ENCODE peak calls at places on chromosomes 3 and 15, in seven cellular contexts. V is adrenal gland, Z is endothelial cell, E is foreskin fibroblast, U is BE2C, G is fibroblast of mammary gland, W is uterus. F is an unnamed sample.

GRCh38 chr3:108322352-108322751 is 26.0 kb downstream of the HHLA2 start:
- DNase-seq in Z (peak; percentile 21), U (no peak), V (no peak), W (no peak), E (no peak), G (no peak), F (no peak)

GRCh38 chr3:18761530-18761929 is 336.4 kb upstream of the SATB1 start:
- DNase-seq in W (no peak), E (no peak), G (no peak), V (no peak), U (no peak), Z (no peak), F (no peak)

GRCh38 chr15:60299452-60300047 is 98.2 kb downstream of the ANXA2 start:
- DNase-seq in Z (no peak), G (peak; percentile 11), V (no peak), E (peak; percentile 31), U (peak; percentile 27), W (peak; percentile 38), F (peak; percentile 89)

GRCh38 chr3:8869613-8870012 is 93.7 kb downstream of the RAD18 start:
- DNase-seq in V (no peak), G (peak; percentile 93), E (peak; percentile 96), W (no peak), U (no peak), Z (no peak), F (peak; percentile 100)

GRCh38 chr15:98722645-98723044 is 74.3 kb downstream of the IGF1R start:
- DNase-seq in U (no peak), G (no peak), Z (no peak), V (no peak), E (no peak), W (no peak), F (no peak)

GRCh38 chr3:24305795-24306467 is 188.7 kb downstream of the THRB start:
- DNase-seq in E (no peak), W (no peak), U (no peak), Z (peak; percentile 7), G (peak; percentile 29), V (no peak), F (no peak)

GRCh38 chr3:38117748-38118420 is 19.0 kb downstream of the ACAA1 start:
- DNase-seq in V (peak; percentile 74), W (peak; percentile 45), G (peak; percentile 66), Z (peak; percentile 70), U (peak; percentile 64), E (peak; percentile 48), F (peak; percentile 57)

GRCh38 chr3:38011111-38011510 is 18.3 kb downstream of the PLCD1 start:
- DNase-seq in G (no peak), U (no peak), E (no peak), W (no peak), Z (no peak), V (no peak), F (no peak)

GRCh38 chr3:50321844-50322385 is 630 bp downstream of the HYAL2 start:
- DNase-seq in Z (peak; percentile 84), V (no peak), U (no peak), E (no peak), W (no peak), G (no peak), F (no peak)
- TF ChIP-seq CTCF in Z (peak; percentile 48), V (peak; percentile 48), U (peak; percentile 36), E (peak; percentile 23), W (peak; percentile 58), G (peak; percentile 44), F (peak; percentile 55)

GRCh38 chr3:123066896-123067688 is at the start of gene PDIA5:
- DNase-seq in E (peak; percentile 90), G (peak; percentile 85), Z (peak; percentile 85), W (peak; percentile 86), U (peak; percentile 97), V (peak; percentile 93), F (peak; percentile 80)

GRCh38 chr3:123070471-123070870 is 3.6 kb downstream of the PDIA5 start:
- DNase-seq in U (no peak), E (no peak), Z (no peak), W (no peak), V (no peak), G (no peak), F (no peak)

GRCh38 chr3:123068227-123069020 is 1.6 kb downstream of the PDIA5 start:
- DNase-seq in G (peak; percentile 57), W (no peak), U (peak; percentile 70), Z (no peak), V (no peak), E (no peak), F (no peak)

GRCh38 chr3:123067689-123068226 is 933 bp downstream of the PDIA5 start:
- DNase-seq in G (no peak), V (no peak), U (peak; percentile 15), E (no peak), W (no peak), Z (no peak), F (no peak)

GRCh38 chr3:123069021-123069381 is 2.2 kb downstream of the PDIA5 start:
- DNase-seq in W (no peak), Z (no peak), V (no peak), G (no peak), E (no peak), U (no peak), F (no peak)
- TF ChIP-seq CTCF in W (no peak), Z (no peak), V (no peak), G (no peak), E (no peak), U (no peak), F (no peak)

GRCh38 chr15:25437751-25438600 is 848 bp downstream of the UBE3A start:
- DNase-seq in W (peak; percentile 52), U (peak; percentile 85), V (peak; percentile 47), G (peak; percentile 46), E (peak; percentile 51), Z (peak; percentile 64), F (peak; percentile 17)
- TF ChIP-seq CTCF in W (peak; percentile 32), U (peak; percentile 29), V (peak; percentile 45), G (no peak), E (no peak), Z (no peak), F (peak; percentile 35)

GRCh38 chr3:12947504-12948369 is 106.4 kb upstream of the RPL32 start:
- DNase-seq in Z (no peak), U (no peak), G (peak; percentile 64), V (peak; percentile 71), E (peak; percentile 78), W (peak; percentile 62), F (peak; percentile 68)
- TF ChIP-seq CTCF in Z (no peak), U (no peak), G (peak; percentile 9), V (peak; percentile 18), E (peak; percentile 17), W (no peak), F (peak; percentile 4)

GRCh38 chr15:75646112-75646943 is 1.4 kb upstream of the SNX33 start:
- DNase-seq in Z (no peak), E (no peak), W (no peak), V (no peak), U (no peak), G (no peak), F (no peak)

GRCh38 chr15:75649045-75649761 is 1.5 kb downstream of the SNX33 start:
- DNase-seq in W (no peak), V (no peak), E (no peak), G (no peak), Z (no peak), U (no peak), F (no peak)

GRCh38 chr15:75646944-75647364 is 758 bp upstream of the SNX33 start:
- DNase-seq in U (no peak), G (no peak), E (peak; percentile 26), V (peak; percentile 40), W (no peak), Z (peak; percentile 22), F (no peak)

GRCh38 chr15:75648156-75649000 is 666 bp downstream of the SNX33 start:
- DNase-seq in E (peak; percentile 32), V (peak; percentile 51), Z (peak; percentile 57), U (no peak), G (no peak), W (peak; percentile 68), F (no peak)

DNA sequence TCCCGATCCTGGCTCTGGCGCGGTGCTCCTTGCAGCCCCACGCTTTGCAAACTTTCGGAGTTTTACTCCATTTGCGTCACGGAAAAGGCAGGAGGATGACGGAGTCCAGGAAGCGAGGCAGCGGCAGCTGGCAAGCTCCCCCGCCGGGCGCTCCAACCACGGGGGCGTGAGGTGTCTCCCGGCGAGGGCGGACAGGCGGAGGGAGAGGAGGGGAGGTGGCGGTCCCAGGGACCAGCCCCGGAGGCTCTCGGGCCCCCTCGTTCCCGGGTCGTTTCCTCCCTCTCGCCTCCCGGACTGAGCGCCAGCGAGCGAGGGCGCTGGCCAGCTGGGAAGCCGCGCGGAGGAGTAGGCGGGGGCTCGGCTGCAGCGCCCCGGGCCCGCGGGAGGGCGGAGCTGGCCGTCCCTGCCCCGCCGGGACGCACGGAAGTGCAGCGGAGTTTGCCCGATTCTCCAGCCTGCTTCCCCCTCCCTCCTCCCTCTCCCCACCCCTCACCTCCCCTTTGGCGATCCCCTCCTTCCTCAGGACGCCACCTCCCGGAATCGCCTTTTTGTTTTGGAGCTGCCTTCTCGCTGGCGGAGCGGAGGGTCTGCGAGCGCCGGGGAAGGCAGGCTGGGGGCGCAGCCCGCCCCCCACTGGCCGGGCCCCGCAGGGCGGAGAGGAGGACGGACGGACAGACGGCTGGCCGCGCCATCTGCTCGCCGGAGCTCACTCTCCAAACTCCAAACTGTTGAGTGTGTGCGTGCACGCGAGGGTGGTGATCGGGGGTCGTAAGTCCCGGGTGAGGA is at the start of gene SNX33:
- DNase-seq in U (peak; percentile 75), E (peak; percentile 88), V (peak; percentile 87), G (peak; percentile 87), Z (peak; percentile 70), W (peak; percentile 85), F (peak; percentile 72)
- TF ChIP-seq CTCF in U (peak; percentile 61), E (peak; percentile 53), V (peak; percentile 55), G (no peak), Z (peak; percentile 14), W (peak; percentile 57), F (peak; percentile 64)

GRCh38 chr3:15288331-15288726 is 44.1 kb downstream of the SH3BP5 start:
- DNase-seq in V (no peak), U (no peak), E (no peak), W (no peak), Z (no peak), G (no peak), F (no peak)

GRCh38 chr3:15283702-15284101 is 48.7 kb downstream of the SH3BP5 start:
- DNase-seq in U (no peak), G (no peak), E (no peak), V (no peak), Z (no peak), W (no peak), F (no peak)

GRCh38 chr3:15284121-15284889 is 48.1 kb downstream of the SH3BP5 start:
- DNase-seq in V (peak; percentile 80), W (no peak), G (no peak), E (no peak), U (peak; percentile 49), Z (no peak), F (no peak)

GRCh38 chr3:15287565-15288330 is 44.6 kb downstream of the SH3BP5 start:
- DNase-seq in E (peak; percentile 91), G (peak; percentile 99), Z (no peak), U (no peak), V (peak; percentile 81), W (peak; percentile 75), F (peak; percentile 41)

DNA sequence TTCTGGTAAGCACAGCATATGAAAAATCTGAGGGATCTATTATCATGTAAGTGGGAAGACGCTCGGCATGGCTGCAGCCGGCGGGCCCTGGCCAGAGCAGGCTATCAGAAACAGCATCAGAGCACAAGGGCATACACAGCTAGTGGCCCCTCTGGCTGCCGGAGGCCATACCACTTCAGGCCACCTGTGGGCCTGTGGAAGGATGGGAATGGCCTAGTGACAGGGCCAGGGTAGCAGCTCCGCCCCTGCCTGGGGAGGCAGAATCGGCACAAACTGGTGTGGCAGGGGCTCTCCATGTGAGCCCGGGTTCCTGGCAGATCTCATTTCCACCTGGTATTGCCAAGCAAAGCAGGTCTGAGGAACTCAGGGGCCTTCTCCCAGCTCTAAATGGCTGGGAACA is 46.4 kb downstream of the SH3BP5 start:
- DNase-seq in E (no peak), W (no peak), G (no peak), V (no peak), Z (no peak), U (no peak), F (no peak)
- TF ChIP-seq CTCF in E (no peak), W (no peak), G (no peak), V (no peak), Z (no peak), U (no peak), F (no peak)